ENCODE peak calls at places on chromosomes 5 and 9, in six cellular contexts. P is CD8-positive, alpha-beta memory T cell; Y is iPS DF 6.9; R is adrenal gland; G is uterus; C is CD4-positive, alpha-beta memory T cell. M is an unnamed sample.

GRCh38 chr9:109793196-109793595 is 13.2 kb downstream of the PALM2AKAP2 start:
- DNase-seq in Y (no peak), P (no peak), C (no peak), G (no peak), R (peak; percentile 70), M (peak; percentile 78)

GRCh38 chr5:154494036-154494435 is 16.0 kb upstream of the HAND1 start:
- DNase-seq in P (no peak), Y (no peak), C (no peak), G (no peak), R (no peak), M (no peak)

GRCh38 chr5:154712518-154713437 is 42.4 kb upstream of the LARP1 start:
- DNase-seq in Y (peak; percentile 90), G (no peak), C (no peak), R (no peak), P (no peak), M (no peak)

GRCh38 chr5:10140195-10140973 is 109.3 kb downstream of the ATPSCKMT start:
- DNase-seq in C (no peak), P (no peak), R (no peak), Y (no peak), G (no peak), M (no peak)

GRCh38 chr5:175585573-175585972 is 72.3 kb upstream of the HRH2 start:
- DNase-seq in P (no peak), C (no peak), G (no peak), R (no peak), Y (no peak), M (no peak)

GRCh38 chr5:39443911-39444310 is 19.1 kb upstream of the DAB2 start:
- DNase-seq in R (no peak), G (no peak), Y (no peak), P (no peak), C (no peak), M (no peak)

GRCh38 chr9:93114984-93115335 is 18.9 kb downstream of the CARD19 start:
- DNase-seq in G (no peak), C (no peak), R (peak; percentile 22), Y (no peak), P (no peak), M (no peak)

GRCh38 chr5:93512799-93513198 is 68.2 kb downstream of the NR2F1-AS1 start:
- DNase-seq in C (no peak), P (no peak), Y (no peak), R (no peak), G (no peak), M (peak; percentile 38)

GRCh38 chr5:11422342-11422741 is 481.9 kb downstream of the CTNND2 start:
- DNase-seq in C (no peak), R (no peak), P (no peak), Y (no peak), G (no peak), M (no peak)

GRCh38 chr9:110105107-110105506 is 102.9 kb downstream of the C9orf152 start:
- DNase-seq in Y (no peak), G (no peak), P (no peak), C (no peak), R (no peak), M (no peak)

GRCh38 chr5:100854594-100854993 is 48.5 kb downstream of the ST8SIA4 start:
- DNase-seq in R (no peak), P (no peak), C (no peak), G (no peak), Y (no peak), M (no peak)

GRCh38 chr5:26942481-26942880 is 95.9 kb downstream of the CDH9 start:
- DNase-seq in G (no peak), C (no peak), R (no peak), P (no peak), Y (no peak), M (peak; percentile 11)

GRCh38 chr9:127567898-127568617 is 44.0 kb upstream of the STXBP1 start:
- DNase-seq in P (peak; percentile 52), R (peak; percentile 44), C (peak; percentile 25), G (peak; percentile 43), Y (no peak), M (no peak)

GRCh38 chr9:123795336-123795735 is 134.6 kb downstream of the DENND1A start:
- DNase-seq in C (no peak), R (no peak), Y (no peak), P (no peak), G (no peak), M (no peak)

GRCh38 chr5:78972654-78973428 is 12.3 kb downstream of the ARSB start:
- DNase-seq in G (peak; percentile 50), C (no peak), Y (no peak), P (no peak), R (peak; percentile 39), M (peak; percentile 49)

GRCh38 chr5:172430354-172430753 is 24.0 kb downstream of the SH3PXD2B start:
- DNase-seq in G (no peak), P (no peak), R (no peak), C (no peak), Y (no peak), M (no peak)
- H3K27ac ChIP-seq in G (peak overlapping the region; percentile 93), P (no peak overlapping the region), R (peak overlapping the region; percentile 14), C (no peak overlapping the region), Y (no peak overlapping the region), M (no peak overlapping the region)

GRCh38 chr9:903886-904285 is 62.4 kb downstream of the DMRT1 start:
- DNase-seq in R (no peak), G (no peak), Y (no peak), C (no peak), P (no peak), M (no peak)
- H3K27me3 ChIP-seq in R (peaks cover 11% of the 10 kb centered on the region), G (peaks cover 3% of the 10 kb centered on the region), Y (no peaks in the 10 kb centered on the region), C (no peaks in the 10 kb centered on the region), P (no peaks in the 10 kb centered on the region), M (peaks cover 2% of the 10 kb centered on the region)

GRCh38 chr9:138120511-138121437 is 243.2 kb downstream of the CACNA1B start:
- DNase-seq in G (no peak), C (no peak), Y (no peak), R (no peak), P (no peak), M (no peak)

GRCh38 chr9:138118601-138119071 is 241.1 kb downstream of the CACNA1B start:
- DNase-seq in R (no peak), G (no peak), C (no peak), Y (no peak), P (no peak), M (no peak)

GRCh38 chr9:138117836-138118235 is 240.3 kb downstream of the CACNA1B start:
- DNase-seq in G (no peak), C (no peak), P (peak; percentile 14), R (no peak), Y (no peak), M (no peak)

GRCh38 chr9:138120072-138120471 is 242.5 kb downstream of the CACNA1B start:
- DNase-seq in G (no peak), R (no peak), P (peak; percentile 30), C (no peak), Y (no peak), M (no peak)

DNA sequence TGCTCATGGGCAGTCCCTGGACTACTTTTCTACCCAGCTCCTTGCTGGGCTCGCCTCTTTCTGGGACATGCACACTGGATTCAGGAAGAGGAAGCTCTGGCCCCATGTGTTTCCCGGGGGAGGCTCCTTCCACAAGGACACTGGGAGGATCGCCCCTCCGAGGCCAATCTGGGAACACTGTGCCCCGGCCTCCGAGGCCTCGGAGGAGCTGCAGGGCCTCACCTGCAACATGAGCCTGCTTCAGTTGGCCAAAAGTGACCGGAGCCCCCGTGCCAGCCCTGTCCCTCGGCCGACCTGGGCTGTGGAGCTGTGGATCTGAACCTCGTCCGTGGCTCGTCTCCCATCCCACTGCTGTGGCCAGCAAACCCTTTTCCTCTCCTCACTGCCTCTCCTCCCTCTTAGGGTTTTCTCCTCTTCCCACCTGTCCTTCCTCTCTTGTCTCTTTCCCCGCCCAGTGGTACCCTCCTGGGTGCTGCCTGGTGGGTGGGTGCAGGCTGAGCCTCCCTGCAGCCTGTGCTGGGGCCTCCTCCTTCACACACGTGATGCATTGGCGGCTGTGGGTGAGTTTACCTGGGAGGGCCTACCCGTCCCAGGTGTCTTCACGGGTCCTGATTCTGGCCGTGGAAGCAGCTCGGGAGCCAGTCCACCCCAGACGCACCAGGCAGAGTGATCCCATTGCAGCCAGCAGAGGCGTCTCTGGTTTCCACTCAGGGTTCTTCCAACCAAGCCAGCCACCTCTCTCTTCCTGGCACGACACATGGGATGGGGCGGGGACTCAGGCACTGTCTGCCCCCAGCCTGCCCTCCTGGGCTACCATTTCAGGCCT is 241.8 kb downstream of the CACNA1B start:
- DNase-seq in P (no peak), C (no peak), R (no peak), G (no peak), Y (no peak), M (no peak)
- H3K9me3 ChIP-seq in P (no peaks in the 10 kb centered on the region), C (no peaks in the 10 kb centered on the region), R (no peaks in the 10 kb centered on the region), G (no peaks in the 10 kb centered on the region), Y (peaks cover 7% of the 10 kb centered on the region), M (peaks cover 89% of the 10 kb centered on the region)

DNA sequence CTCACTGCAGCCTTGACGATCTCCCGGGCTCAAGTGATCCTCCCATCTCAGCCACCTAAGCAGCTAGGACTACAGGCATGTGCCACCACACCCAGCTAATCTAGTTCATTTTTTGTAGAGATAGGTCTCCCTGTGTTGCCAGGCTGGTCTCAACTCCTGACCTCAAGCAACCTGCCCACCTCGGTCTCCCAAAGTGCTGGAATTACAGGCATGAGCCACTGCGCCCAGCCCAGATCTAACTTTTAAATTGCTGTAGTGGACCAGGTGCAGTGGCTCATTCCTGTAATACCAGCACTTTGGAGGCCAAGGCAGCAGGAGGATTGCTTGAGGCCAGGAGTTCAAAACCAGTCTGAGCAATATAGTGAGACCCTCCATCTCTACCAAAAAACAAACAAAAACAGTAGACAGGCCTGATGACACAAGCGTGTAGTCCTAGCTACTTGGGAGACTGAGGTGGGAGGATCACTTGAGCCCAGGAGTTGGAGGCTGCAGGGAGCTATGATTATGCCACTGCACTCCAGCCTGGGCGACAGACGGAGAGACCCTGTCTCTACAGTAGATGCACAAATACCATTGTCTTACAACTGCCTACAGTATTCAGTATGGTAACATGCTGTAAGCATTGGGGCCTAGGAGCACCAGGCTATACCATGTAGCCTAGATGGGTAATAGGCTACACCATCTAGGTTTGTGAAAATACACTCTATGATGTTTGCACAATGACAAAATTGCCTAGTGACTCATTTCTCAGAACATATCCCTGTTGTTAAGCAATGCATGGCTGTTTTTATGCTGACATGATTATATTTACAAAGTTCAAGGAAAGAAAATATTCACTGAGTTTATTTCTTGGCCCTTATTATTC is 1.5 kb upstream of the SIT1 start:
- DNase-seq in G (no peak), R (no peak), C (no peak), Y (no peak), P (no peak), M (no peak)
- H3K27ac ChIP-seq in G (no peak overlapping the region), R (no peak overlapping the region), C (peak overlapping the region; percentile 29), Y (no peak overlapping the region), P (no peak overlapping the region), M (no peak overlapping the region)

GRCh38 chr9:132985063-132985350 is 6.5 kb downstream of the GFI1B start:
- DNase-seq in G (no peak), Y (no peak), P (no peak), R (no peak), C (no peak), M (no peak)

GRCh38 chr9:132986114-132986513 is 7.6 kb downstream of the GFI1B start:
- DNase-seq in Y (no peak), P (no peak), C (no peak), R (no peak), G (no peak), M (no peak)

GRCh38 chr9:132985489-132985888 is 7.0 kb downstream of the GFI1B start:
- DNase-seq in R (no peak), G (no peak), Y (no peak), C (no peak), P (no peak), M (no peak)

GRCh38 chr9:132987021-132987620 is 8.6 kb downstream of the GFI1B start:
- DNase-seq in R (no peak), G (no peak), P (no peak), C (no peak), Y (no peak), M (no peak)

GRCh38 chr9:132986586-132986985 is 8.1 kb downstream of the GFI1B start:
- DNase-seq in G (no peak), C (no peak), P (no peak), R (no peak), Y (no peak), M (no peak)
- H3K27me3 ChIP-seq in G (no peaks in the 10 kb centered on the region), C (no peaks in the 10 kb centered on the region), P (no peaks in the 10 kb centered on the region), R (peaks cover 2% of the 10 kb centered on the region), Y (no peaks in the 10 kb centered on the region), M (peaks cover 33% of the 10 kb centered on the region)